ENCODE peak calls at places on chromosome 6, in four cellular contexts. P is HCT116, J is right lobe of liver, T is RWPE2. A is an unnamed sample.

GRCh38 chr6:43828711-43829110 is 58.7 kb downstream of the VEGFA start:
- DNase-seq in T (no peak), J (no peak), P (peak), A (no peak)

GRCh38 chr6:29919506-29919905 is 22.8 kb upstream of the HLA-A start:
- DNase-seq in J (no peak), T (no peak), P (no peak), A (no peak)

GRCh38 chr6:13272131-13273046 is 55.9 kb downstream of the TBC1D7 start:
- DNase-seq in P (no peak), T (no peak), J (peak), A (no peak)

GRCh38 chr6:84772428-84773132 is 8.2 kb upstream of the TBX18 start:
- DNase-seq in P (no peak), J (no peak), T (no peak), A (peak)

GRCh38 chr6:28867078-28867414 is 56.7 kb downstream of the TRIM27 start:
- DNase-seq in T (no peak), P (no peak), J (no peak), A (peak)

GRCh38 chr6:158322724-158323560 is 10.7 kb downstream of the TULP4 start:
- DNase-seq in T (no peak), P (no peak), J (no peak), A (peak)

GRCh38 chr6:139068846-139069245 is 40.3 kb downstream of the ABRACL start:
- DNase-seq in J (no peak), P (no peak), T (no peak), A (no peak)

GRCh38 chr6:44235891-44236516 is 10.9 kb upstream of the HSP90AB1 start:
- DNase-seq in J (no peak), T (no peak), P (no peak), A (no peak)

GRCh38 chr6:328184-328670 is 35.9 kb downstream of the DUSP22 start:
- DNase-seq in J (no peak), T (peak), P (no peak), A (peak)

GRCh38 chr6:69349776-69350175 is 447.0 kb downstream of the LMBRD1 start:
- DNase-seq in T (no peak), J (no peak), P (no peak), A (no peak)

GRCh38 chr6:43921548-43922422 is 151.8 kb downstream of the VEGFA start:
- DNase-seq in J (peak), P (no peak), T (peak), A (no peak)

GRCh38 chr6:4794140-4794707 is 18.0 kb downstream of the CDYL start:
- DNase-seq in P (no peak), J (no peak), T (no peak), A (no peak)

GRCh38 chr6:139325003-139325600 is 33.3 kb upstream of the TXLNB start:
- DNase-seq in T (no peak), P (no peak), J (no peak), A (no peak)

GRCh38 chr6:89111933-89112332 is 5.9 kb downstream of the SRSF12 start:
- DNase-seq in T (no peak), P (peak), J (no peak), A (no peak)

GRCh38 chr6:55694148-55694547 is 115.2 kb upstream of the HMGCLL1 start:
- DNase-seq in T (no peak), J (no peak), P (no peak), A (peak)

GRCh38 chr6:46175446-46175845 is 4.7 kb upstream of the ENPP5 start:
- DNase-seq in T (no peak), J (no peak), P (no peak), A (no peak)

GRCh38 chr6:130775421-130776012 is 51.7 kb upstream of the SMLR1 start:
- DNase-seq in P (no peak), J (no peak), T (no peak), A (no peak)

GRCh38 chr6:47134476-47135189 is 92.5 kb upstream of the ADGRF1 start:
- DNase-seq in J (no peak), P (peak), T (no peak), A (peak)

GRCh38 chr6:56091159-56091869 is 156.1 kb downstream of the COL21A1 start:
- DNase-seq in P (peak), T (no peak), J (no peak), A (peak)

GRCh38 chr6:111565316-111566221 is 40.1 kb downstream of the TRAF3IP2 start:
- DNase-seq in P (no peak), J (no peak), T (no peak), A (no peak)

GRCh38 chr6:82371799-82372508 is 8.3 kb downstream of the TPBG start:
- DNase-seq in J (no peak), T (no peak), P (no peak), A (peak)

GRCh38 chr6:87623248-87623647 is 33.3 kb downstream of the ORC3 start:
- DNase-seq in P (no peak), J (no peak), T (no peak), A (peak)

GRCh38 chr6:35751594-35751993 is 14.8 kb downstream of the ARMC12 start:
- DNase-seq in T (no peak), J (no peak), P (no peak), A (no peak)

GRCh38 chr6:66662196-66662595 is 955.2 kb upstream of the EYS start:
- DNase-seq in T (no peak), P (no peak), J (no peak), A (peak)

GRCh38 chr6:134288538-134289203 is 29.2 kb downstream of the SGK1 start:
- DNase-seq in T (no peak), P (no peak), J (no peak), A (peak)

GRCh38 chr6:3561745-3562144 is 104.9 kb upstream of the SLC22A23 start:
- DNase-seq in J (no peak), T (no peak), P (no peak), A (peak)

GRCh38 chr6:33417127-33417902 is 592 bp downstream of the CUTA start:
- DNase-seq in T (no peak), J (no peak), P (no peak), A (peak)

GRCh38 chr6:166650047-166650446 is 23.0 kb upstream of the RPS6KA2 start:
- DNase-seq in J (no peak), P (no peak), T (no peak), A (no peak)

GRCh38 chr6:166653639-166653941 is 26.5 kb upstream of the RPS6KA2 start:
- DNase-seq in J (no peak), P (no peak), T (no peak), A (no peak)

GRCh38 chr6:166650824-166651223 is 23.8 kb upstream of the RPS6KA2 start:
- DNase-seq in J (no peak), P (no peak), T (no peak), A (no peak)

GRCh38 chr6:166654573-166654972 is 27.5 kb upstream of the RPS6KA2 start:
- DNase-seq in J (no peak), P (no peak), T (no peak), A (no peak)

GRCh38 chr6:166651408-166651807 is 24.4 kb upstream of the RPS6KA2 start:
- DNase-seq in P (no peak), T (no peak), J (no peak), A (no peak)
- TF ChIP-seq CTCF in P (no peak), T (no peak), J (no peak), A (no peak)

GRCh38 chr6:159716247-159717086 is 10.8 kb upstream of the WTAP start:
- DNase-seq in J (no peak), P (no peak), T (no peak), A (peak)
- H3K4me3 ChIP-seq in J (no peak), P (no peak), T (no peak), A (no peak)

DNA sequence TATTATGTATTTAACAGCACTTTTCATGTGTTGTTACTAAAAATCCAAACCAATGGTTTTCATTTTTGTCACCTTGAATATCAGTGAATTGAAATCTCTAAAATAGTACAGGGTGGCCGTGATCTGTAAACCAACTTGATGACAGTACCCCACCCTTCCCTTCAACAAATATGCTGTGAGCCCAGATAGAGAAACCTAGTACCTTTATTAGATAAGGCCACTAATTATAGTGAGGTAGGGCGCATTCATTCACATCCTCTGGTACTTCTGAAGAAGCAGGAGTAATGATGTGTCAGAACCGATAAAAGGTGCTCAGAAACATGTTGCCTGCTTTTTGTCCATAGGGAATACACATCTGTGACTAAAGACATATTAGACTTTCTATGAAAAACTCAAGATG is 409.5 kb downstream of the GJA1 start:
- DNase-seq in T (no peak), P (no peak), J (no peak), A (no peak)
- TF ChIP-seq CTCF in T (no peak), P (no peak), J (no peak), A (no peak)

GRCh38 chr6:113565306-113565705 is 291.8 kb upstream of the MARCKS start:
- DNase-seq in T (no peak), J (no peak), P (no peak), A (no peak)
- H3K4me3 ChIP-seq in T (no peak), J (no peak), P (no peak), A (no peak)

GRCh38 chr6:136787726-136788068 is 4.6 kb downstream of the MAP3K5 start:
- DNase-seq in J (no peak), T (no peak), P (no peak), A (no peak)
- TF ChIP-seq CTCF in J (no peak), T (no peak), P (no peak), A (no peak)

A was measured in cardiac fibroblast.